ENCODE peak calls at places on chromosomes 13 and 19, in five cellular contexts. T is tibial nerve, L is foreskin fibroblast, H is lower leg skin, S is stomach. O is an unnamed sample.

GRCh38 chr19:37981785-37982475 is 74.9 kb downstream of the SIPA1L3 start:
- DNase-seq in T (no peak), H (peak), L (no peak), S (peak), O (no peak)

GRCh38 chr13:62747152-62747551 is 1331.5 kb upstream of the PCDH20 start:
- DNase-seq in S (no peak), T (no peak), H (no peak), L (peak), O (no peak)

GRCh38 chr19:4457654-4458406 is at the start of gene UBXN6:
- DNase-seq in T (peak), H (peak), L (peak), S (peak), O (peak)

GRCh38 chr13:73938375-73939070 is 195.7 kb downstream of the KLF12 start:
- DNase-seq in H (no peak), S (no peak), T (no peak), L (peak), O (no peak)

GRCh38 chr13:58302349-58302748 is 670.8 kb downstream of the PCDH17 start:
- DNase-seq in S (peak), T (no peak), H (no peak), L (no peak), O (no peak)

GRCh38 chr13:112671359-112671758 is 18.5 kb upstream of the ATP11A start:
- DNase-seq in S (no peak), L (no peak), T (no peak), H (peak), O (no peak)

GRCh38 chr19:53912653-53913052 is 3.6 kb downstream of the CACNG7 start:
- DNase-seq in H (no peak), T (no peak), L (no peak), S (no peak), O (no peak)

GRCh38 chr13:113182046-113182445 is 23.6 kb downstream of the PROZ start:
- DNase-seq in T (no peak), L (no peak), H (no peak), S (no peak), O (peak)

GRCh38 chr13:113915012-113915763 is 51.3 kb upstream of the GAS6 start:
- DNase-seq in H (peak), T (no peak), S (peak), L (no peak), O (peak)

GRCh38 chr19:45403781-45404556 is 900 bp downstream of the PPP1R13L start:
- DNase-seq in H (no peak), T (no peak), L (peak), S (peak), O (no peak)

GRCh38 chr13:71867101-71867814 is at the start of gene DACH1:
- DNase-seq in S (peak), H (no peak), L (peak), T (peak), O (no peak)

GRCh38 chr19:44608391-44608821 is 5.0 kb upstream of the IGSF23 start:
- DNase-seq in H (no peak), L (peak), S (no peak), T (no peak), O (no peak)

GRCh38 chr13:80547885-80548284 is 207.0 kb upstream of the SPRY2 start:
- DNase-seq in S (no peak), L (peak), T (no peak), H (no peak), O (no peak)

DNA sequence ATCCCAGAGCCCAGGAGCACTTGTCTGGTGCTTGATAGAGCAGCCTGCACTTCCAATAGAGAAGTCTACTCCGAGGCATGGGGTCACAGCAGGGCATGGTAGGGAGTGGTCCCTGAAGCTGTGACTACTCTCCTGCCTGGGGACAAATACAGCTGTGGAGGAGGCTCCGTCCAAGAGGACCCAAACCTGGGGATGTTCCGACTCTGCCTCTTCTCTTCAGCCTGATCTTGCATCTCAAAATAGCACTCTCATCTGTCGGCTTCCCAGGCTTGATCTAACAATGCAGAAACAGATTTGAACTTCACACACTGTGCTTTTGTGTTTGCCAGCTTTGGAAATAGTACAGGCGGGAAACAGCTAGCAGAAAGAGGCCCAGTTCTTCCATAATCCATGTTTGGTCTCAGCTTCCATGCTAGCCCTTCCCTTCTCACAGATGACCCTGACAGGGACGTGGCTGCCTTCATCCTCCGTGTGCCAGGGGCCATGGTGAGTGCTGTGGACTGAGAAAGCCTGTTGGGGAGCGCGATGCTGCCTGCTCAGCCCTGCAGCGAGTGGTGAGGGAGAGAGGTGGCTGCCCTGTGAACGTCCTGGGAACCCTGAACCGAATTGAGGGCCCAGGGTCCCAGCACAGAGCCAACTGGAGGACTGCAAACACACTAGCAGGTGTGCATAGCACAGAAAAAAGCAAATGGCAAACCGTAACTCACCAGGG is 150.3 kb upstream of the GPR12 start:
- DNase-seq in T (no peak), H (peak), L (no peak), S (no peak), O (no peak)
- TF ChIP-seq CTCF in T (no peak), H (no peak), L (no peak), S (no peak), O (no peak)

DNA sequence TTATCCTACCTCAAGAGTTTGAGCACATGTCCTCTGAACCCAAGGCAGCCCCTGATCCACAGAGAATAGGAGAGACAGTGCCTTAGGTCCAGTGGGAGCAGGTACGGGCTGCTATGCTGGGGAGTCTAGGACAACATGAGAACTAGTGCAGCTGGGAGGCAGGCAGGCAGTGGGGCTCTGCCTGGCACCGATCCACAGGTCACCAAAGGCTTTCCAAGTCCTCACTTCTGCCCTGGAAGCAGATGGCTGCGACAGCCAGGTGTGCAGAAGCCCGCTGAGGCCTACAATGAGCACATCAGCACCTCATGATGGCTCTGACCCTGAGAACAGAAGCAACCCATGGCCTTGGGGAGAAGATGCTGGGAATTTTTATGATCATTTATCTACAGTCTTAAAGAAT is 29.8 kb upstream of the EPHX3 start:
- DNase-seq in L (no peak), T (no peak), S (no peak), H (no peak), O (no peak)
- TF ChIP-seq CTCF in L (no peak), T (no peak), S (no peak), H (no peak), O (no peak)

GRCh38 chr19:48644839-48645651 is 942 bp downstream of the CA11 start:
- DNase-seq in T (peak), H (peak), S (peak), L (peak), O (no peak)

GRCh38 chr19:48646192-48646911 is 365 bp upstream of the CA11 start:
- DNase-seq in S (peak), T (peak), L (peak), H (peak), O (peak)

GRCh38 chr19:48645652-48646191 is at the start of gene CA11:
- DNase-seq in T (peak), H (no peak), L (peak), S (no peak), O (no peak)

GRCh38 chr19:48648134-48648533 is 2.1 kb upstream of the CA11 start:
- DNase-seq in H (no peak), L (no peak), T (no peak), S (no peak), O (no peak)

DNA sequence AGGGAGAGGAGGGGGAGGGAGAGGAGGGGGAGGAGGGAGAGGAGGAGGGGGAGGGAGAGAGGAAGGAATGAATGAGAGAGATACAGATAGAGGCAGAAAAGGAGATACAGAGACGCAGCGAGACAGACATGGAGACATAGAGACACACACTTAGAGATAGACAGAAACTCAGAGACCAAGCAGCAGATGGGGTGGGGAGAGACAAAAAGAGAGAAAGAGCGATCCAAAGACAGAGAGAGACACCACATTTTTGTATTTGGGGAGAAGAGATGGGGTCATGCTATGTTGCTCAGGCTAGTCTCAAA is 877 bp upstream of the CA11 start:
- DNase-seq in L (no peak), H (no peak), T (no peak), S (no peak), O (no peak)
- TF ChIP-seq CTCF in L (no peak), H (no peak), T (no peak), S (no peak), O (no peak)

GRCh38 chr19:47781590-47782318 is 3.3 kb downstream of the SELENOW start:
- DNase-seq in S (peak), L (no peak), T (peak), H (no peak), O (no peak)

GRCh38 chr19:47790398-47790814 is 11.9 kb downstream of the SELENOW start:
- DNase-seq in S (peak), T (peak), L (peak), H (peak), O (peak)

GRCh38 chr19:47786566-47786965 is 8.1 kb downstream of the SELENOW start:
- DNase-seq in T (no peak), H (no peak), S (no peak), L (no peak), O (no peak)
- TF ChIP-seq CTCF in T (no peak), H (no peak), S (no peak), L (no peak), O (no peak)

DNA sequence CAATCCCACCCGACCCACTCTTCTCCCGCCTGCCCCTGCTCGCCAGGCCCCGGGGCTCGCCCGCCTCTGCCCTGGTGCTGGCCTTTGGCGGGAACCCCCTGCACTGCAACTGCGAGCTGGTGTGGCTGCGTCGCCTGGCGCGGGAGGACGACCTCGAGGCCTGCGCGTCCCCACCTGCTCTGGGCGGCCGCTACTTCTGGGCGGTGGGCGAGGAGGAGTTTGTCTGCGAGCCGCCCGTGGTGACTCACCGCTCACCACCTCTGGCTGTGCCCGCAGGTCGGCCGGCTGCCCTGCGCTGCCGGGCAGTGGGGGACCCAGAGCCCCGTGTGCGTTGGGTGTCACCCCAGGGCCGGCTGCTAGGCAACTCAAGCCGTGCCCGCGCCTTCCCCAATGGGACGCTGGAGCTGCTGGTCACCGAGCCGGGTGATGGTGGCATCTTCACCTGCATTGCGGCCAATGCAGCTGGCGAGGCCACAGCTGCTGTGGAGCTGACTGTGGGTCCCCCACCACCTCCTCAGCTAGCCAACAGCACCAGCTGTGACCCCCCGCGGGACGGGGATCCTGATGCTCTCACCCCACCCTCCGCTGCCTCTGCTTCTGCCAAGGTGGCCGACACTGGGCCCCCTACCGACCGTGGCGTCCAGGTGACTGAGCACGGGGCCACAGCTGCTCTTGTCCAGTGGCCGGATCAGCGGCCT is 4.1 kb downstream of the LRFN3 start:
- DNase-seq in T (no peak), S (no peak), H (no peak), L (no peak), O (no peak)
- TF ChIP-seq CTCF in T (no peak), S (no peak), H (no peak), L (no peak), O (no peak)

DNA sequence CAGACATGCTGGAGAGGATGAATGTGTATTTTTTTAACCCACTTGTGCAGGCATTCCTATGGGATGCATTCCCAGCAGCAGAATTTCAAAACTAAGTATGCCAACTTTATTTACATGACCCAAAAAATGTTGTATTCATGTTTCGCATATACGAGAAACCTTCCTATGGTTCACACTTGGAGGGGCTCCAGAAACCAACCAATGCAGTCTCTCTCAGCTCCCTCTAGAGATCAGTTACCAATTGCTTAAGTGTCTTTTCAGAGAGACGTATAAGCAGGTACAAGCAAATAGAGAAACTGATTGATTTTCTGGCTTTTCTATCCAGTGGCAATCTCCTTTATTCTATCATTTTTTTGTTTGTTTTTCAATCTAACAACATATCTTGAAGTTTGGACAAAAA is 5.5 kb upstream of the PTOV1 start:
- DNase-seq in S (no peak), T (no peak), L (no peak), H (no peak), O (no peak)
- TF ChIP-seq CTCF in S (no peak), T (no peak), L (no peak), H (no peak), O (peak)

DNA sequence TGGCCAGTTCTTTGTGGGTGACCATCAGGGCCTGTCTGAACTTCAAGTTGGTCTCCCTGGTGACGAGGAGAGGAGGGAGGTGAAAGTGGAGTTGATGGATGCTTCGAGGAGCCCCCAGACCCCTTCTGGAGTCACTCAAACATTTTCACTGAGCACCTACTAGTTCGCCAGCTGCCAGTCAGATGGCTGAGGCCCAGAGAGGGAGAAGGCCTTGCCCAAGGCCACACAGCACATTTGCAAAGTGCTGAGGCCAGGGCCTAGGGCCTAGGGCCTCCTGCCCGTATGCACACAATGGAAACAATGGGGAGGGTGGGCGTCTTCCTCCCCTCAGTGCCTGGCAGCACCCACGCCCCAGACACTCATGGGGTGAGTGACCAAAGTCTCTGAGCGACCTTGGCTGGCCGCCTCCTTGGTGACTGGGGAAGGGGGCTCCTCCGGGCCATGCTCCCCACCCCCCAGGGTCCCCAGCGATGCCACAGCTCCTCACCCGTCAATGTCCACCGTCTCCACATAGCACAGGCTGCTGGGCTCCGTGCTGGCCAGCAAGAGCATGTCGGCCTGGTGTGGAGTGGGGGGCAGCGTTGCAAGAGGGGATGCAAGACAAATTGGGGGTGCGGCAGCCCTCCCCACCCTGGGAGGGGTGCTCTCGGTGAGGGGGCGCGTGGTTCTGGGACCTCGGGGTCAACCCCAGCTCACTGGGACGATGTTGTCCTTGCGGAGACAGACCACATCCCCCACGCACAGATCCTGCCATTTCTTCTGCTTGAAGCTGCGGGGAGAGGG is 6.5 kb downstream of the ATP8B3 start:
- DNase-seq in T (no peak), S (no peak), H (no peak), L (no peak), O (no peak)
- TF ChIP-seq CTCF in T (no peak), S (no peak), H (no peak), L (no peak), O (no peak)

GRCh38 chr13:66992183-66992582 is 238.0 kb downstream of the PCDH9 start:
- DNase-seq in L (peak), T (no peak), S (no peak), H (no peak), O (no peak)

GRCh38 chr13:66992683-66993082 is 237.5 kb downstream of the PCDH9 start:
- DNase-seq in T (no peak), S (no peak), L (no peak), H (no peak), O (no peak)

GRCh38 chr13:66994498-66995365 is 235.4 kb downstream of the PCDH9 start:
- DNase-seq in H (no peak), T (no peak), L (no peak), S (no peak), O (no peak)

GRCh38 chr13:66995366-66995663 is 234.8 kb downstream of the PCDH9 start:
- DNase-seq in T (no peak), H (no peak), S (no peak), L (no peak), O (no peak)

GRCh38 chr13:66994097-66994496 is 236.0 kb downstream of the PCDH9 start:
- DNase-seq in H (peak), L (peak), S (peak), T (peak), O (peak)
- TF ChIP-seq CTCF in H (no peak), L (peak), S (peak), T (peak), O (peak)

GRCh38 chr13:43154839-43155238 is 131.5 kb downstream of the DNAJC15 start:
- DNase-seq in H (peak), L (no peak), S (no peak), T (no peak), O (no peak)

GRCh38 chr13:43154083-43154739 is 130.8 kb downstream of the DNAJC15 start:
- DNase-seq in T (no peak), L (peak), S (no peak), H (no peak), O (no peak)

GRCh38 chr13:43156916-43157315 is 133.5 kb downstream of the DNAJC15 start:
- DNase-seq in T (no peak), S (no peak), H (peak), L (no peak), O (no peak)

GRCh38 chr13:43157796-43158195 is 134.4 kb downstream of the DNAJC15 start:
- DNase-seq in L (peak), T (no peak), H (peak), S (no peak), O (no peak)

GRCh38 chr13:43159007-43159406 is 135.6 kb downstream of the DNAJC15 start:
- DNase-seq in S (no peak), H (no peak), T (no peak), L (peak), O (no peak)
- TF ChIP-seq CTCF in S (no peak), H (no peak), T (no peak), L (peak), O (no peak)